ENCODE peak calls at places on chromosomes 2 and 18, in seven cellular contexts. A is CD8-positive, alpha-beta T cell; V is dorsolateral prefrontal cortex; N is sigmoid colon; I is testis; Z is thoracic aorta; T is OCI-LY7. X is an unnamed sample.

GRCh38 chr2:28269019-28269784 is 123.5 kb upstream of the FOSL2 start:
- DNase-seq in T (no peak), I (peak; percentile 49), Z (no peak), V (no peak), A (no peak), N (no peak), X (no peak)

GRCh38 chr2:25692737-25693445 is 19.5 kb upstream of the DTNB start:
- DNase-seq in N (no peak), T (no peak), Z (no peak), I (no peak), V (peak; percentile 1), A (no peak), X (no peak)

GRCh38 chr18:51110073-51110797 is 80.2 kb downstream of the SMAD4 start:
- DNase-seq in T (peak; percentile 49), V (peak; percentile 66), A (peak; percentile 54), I (peak; percentile 64), Z (no peak), N (peak; percentile 73), X (peak; percentile 75)

GRCh38 chr2:143948710-143949109 is 571.2 kb downstream of the ZEB2 start:
- DNase-seq in A (no peak), I (no peak), T (no peak), V (no peak), Z (no peak), N (no peak), X (no peak)

GRCh38 chr18:59927246-59927825 is 27.5 kb downstream of the PMAIP1 start:
- DNase-seq in Z (no peak), V (no peak), N (no peak), T (no peak), A (no peak), I (no peak), X (no peak)

GRCh38 chr2:151918308-151918707 is 90.1 kb upstream of the ARL5A start:
- DNase-seq in I (no peak), V (no peak), A (no peak), N (no peak), Z (no peak), T (no peak), X (no peak)

GRCh38 chr2:60794271-60794863 is 38.3 kb downstream of the PAPOLG start:
- DNase-seq in A (no peak), V (no peak), I (no peak), N (no peak), Z (no peak), T (peak; percentile 64), X (no peak)

GRCh38 chr2:176729706-176730569 is 460.7 kb downstream of the MTX2 start:
- DNase-seq in A (no peak), I (peak; percentile 16), T (no peak), N (no peak), Z (peak; percentile 4), V (no peak), X (no peak)

GRCh38 chr2:182020319-182021055 is 34.8 kb downstream of the PPP1R1C start:
- DNase-seq in Z (no peak), A (no peak), I (no peak), V (no peak), T (no peak), N (no peak), X (no peak)

GRCh38 chr18:32276256-32276655 is 86.4 kb downstream of the MEP1B start:
- DNase-seq in V (no peak), A (no peak), I (no peak), Z (no peak), T (no peak), N (no peak), X (no peak)

GRCh38 chr2:195657634-195658540 is 861 bp downstream of the SLC39A10 start:
- DNase-seq in A (peak; percentile 43), I (peak; percentile 90), N (peak; percentile 88), T (peak; percentile 87), V (peak; percentile 56), Z (peak; percentile 8), X (peak; percentile 54)

GRCh38 chr2:63669596-63669995 is 80.8 kb downstream of the MDH1 start:
- DNase-seq in A (no peak), N (no peak), Z (no peak), I (no peak), T (no peak), V (no peak), X (no peak)

GRCh38 chr2:48589170-48589767 is 28.4 kb upstream of the GTF2A1L start:
- DNase-seq in Z (no peak), N (no peak), V (peak; percentile 60), A (no peak), T (peak; percentile 7), I (peak; percentile 44), X (peak; percentile 71)

GRCh38 chr2:181998045-181998444 is 12.4 kb downstream of the PPP1R1C start:
- DNase-seq in V (no peak), T (no peak), N (no peak), A (no peak), I (no peak), Z (no peak), X (no peak)

GRCh38 chr2:12605366-12605765 is 111.4 kb upstream of the TRIB2 start:
- DNase-seq in A (no peak), I (no peak), Z (no peak), N (no peak), V (no peak), T (no peak), X (no peak)

GRCh38 chr2:68463287-68463877 is 3.7 kb downstream of the FBXO48 start:
- DNase-seq in V (no peak), Z (no peak), N (no peak), A (no peak), T (peak; percentile 73), I (no peak), X (no peak)

DNA sequence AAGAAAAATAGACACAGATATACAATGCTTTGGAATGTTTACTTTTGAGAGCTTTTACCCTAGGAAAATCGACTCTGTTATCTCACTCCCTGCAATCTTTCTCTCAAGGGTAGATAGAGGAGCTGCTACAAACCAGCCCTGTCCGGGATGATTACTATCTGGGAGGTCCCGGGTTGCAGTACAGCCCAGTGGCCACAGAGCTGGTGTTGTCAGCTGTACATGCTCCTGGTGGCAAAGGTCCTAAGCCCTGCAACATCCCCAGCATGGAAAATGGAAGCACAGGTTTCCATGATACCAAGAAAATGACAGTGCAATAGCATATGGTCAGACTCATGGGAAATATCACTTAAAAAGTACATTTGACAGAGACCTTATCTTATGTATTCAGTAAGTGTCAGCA is 570.5 kb upstream of the SOX11 start:
- DNase-seq in I (no peak), T (no peak), N (no peak), Z (no peak), A (no peak), V (no peak), X (peak; percentile 43)
- TF ChIP-seq CTCF in I (no peak), T (no peak), N (no peak), Z (no peak), A (no peak), V (no peak), X (peak; percentile 29)

DNA sequence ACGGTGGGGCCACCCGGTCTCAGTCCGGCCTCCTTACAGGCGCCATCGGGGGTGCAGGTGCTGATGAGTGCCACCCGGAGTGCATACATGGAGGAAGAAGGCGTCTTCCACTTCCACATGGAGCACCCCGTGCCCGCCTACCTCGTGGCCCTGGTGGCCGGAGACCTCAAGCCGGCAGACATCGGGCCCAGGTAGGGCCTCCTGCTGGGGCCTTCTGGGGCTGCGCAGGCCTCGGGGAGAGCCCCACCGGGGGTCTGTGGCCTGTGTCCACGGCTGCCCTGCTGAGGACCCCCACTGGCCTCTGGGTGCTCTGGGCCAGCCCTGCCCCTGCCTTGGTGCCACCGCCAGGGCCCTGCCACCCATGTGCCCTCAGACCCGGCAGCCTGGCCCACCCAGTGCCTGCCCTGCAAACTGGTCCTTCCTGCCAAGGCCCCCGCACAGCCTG is 4.8 kb downstream of the RNPEPL1 start:
- DNase-seq in T (no peak), N (peak; percentile 62), I (no peak), V (peak; percentile 15), A (no peak), Z (no peak), X (no peak)
- H3K27ac ChIP-seq in T (no peak overlapping the region), N (no peak overlapping the region), I (no peak overlapping the region), V (no peak overlapping the region), A (no peak overlapping the region), Z (no peak overlapping the region), X (no peak overlapping the region)

GRCh38 chr18:48774941-48775340 is 175.8 kb downstream of the SMAD7 start:
- DNase-seq in T (no peak), I (no peak), Z (no peak), N (no peak), V (no peak), A (no peak), X (no peak)

GRCh38 chr18:48775372-48776160 is 175.2 kb downstream of the SMAD7 start:
- DNase-seq in Z (no peak), V (no peak), A (no peak), I (no peak), T (no peak), N (no peak), X (no peak)

GRCh38 chr18:48776641-48777025 is 174.1 kb downstream of the SMAD7 start:
- DNase-seq in N (no peak), T (no peak), V (no peak), A (no peak), Z (no peak), I (no peak), X (peak; percentile 51)

GRCh38 chr18:48777026-48777736 is 173.6 kb downstream of the SMAD7 start:
- DNase-seq in V (peak; percentile 65), I (peak; percentile 55), Z (no peak), N (peak; percentile 77), A (peak; percentile 57), T (peak; percentile 68), X (peak; percentile 80)

DNA sequence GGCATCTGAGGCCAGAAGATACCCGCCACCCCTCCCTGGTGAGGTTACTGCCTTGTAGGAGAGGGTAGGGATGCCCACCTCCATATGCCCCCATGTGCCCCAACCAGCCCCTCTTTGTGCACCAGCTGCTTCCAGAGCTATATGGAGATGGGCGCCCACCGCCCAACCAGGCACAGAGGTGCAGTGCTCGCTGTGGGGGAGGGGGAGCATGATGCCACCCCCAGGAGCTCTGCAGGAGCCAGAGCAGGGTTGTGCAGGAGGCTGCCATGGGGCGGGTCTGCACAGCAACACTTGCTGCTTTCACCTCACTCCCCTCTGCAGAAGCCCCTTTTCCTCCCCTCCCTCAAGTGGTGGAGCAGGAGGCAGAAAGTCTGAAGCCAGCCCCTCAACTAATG is 174.6 kb downstream of the SMAD7 start:
- DNase-seq in A (no peak), V (no peak), T (no peak), N (no peak), I (no peak), Z (no peak), X (no peak)
- H3K4me3 ChIP-seq in A (no peak overlapping the region), V (no peak overlapping the region), T (no peak overlapping the region), N (no peak overlapping the region), I (no peak overlapping the region), Z (no peak overlapping the region), X (no peak overlapping the region)

DNA sequence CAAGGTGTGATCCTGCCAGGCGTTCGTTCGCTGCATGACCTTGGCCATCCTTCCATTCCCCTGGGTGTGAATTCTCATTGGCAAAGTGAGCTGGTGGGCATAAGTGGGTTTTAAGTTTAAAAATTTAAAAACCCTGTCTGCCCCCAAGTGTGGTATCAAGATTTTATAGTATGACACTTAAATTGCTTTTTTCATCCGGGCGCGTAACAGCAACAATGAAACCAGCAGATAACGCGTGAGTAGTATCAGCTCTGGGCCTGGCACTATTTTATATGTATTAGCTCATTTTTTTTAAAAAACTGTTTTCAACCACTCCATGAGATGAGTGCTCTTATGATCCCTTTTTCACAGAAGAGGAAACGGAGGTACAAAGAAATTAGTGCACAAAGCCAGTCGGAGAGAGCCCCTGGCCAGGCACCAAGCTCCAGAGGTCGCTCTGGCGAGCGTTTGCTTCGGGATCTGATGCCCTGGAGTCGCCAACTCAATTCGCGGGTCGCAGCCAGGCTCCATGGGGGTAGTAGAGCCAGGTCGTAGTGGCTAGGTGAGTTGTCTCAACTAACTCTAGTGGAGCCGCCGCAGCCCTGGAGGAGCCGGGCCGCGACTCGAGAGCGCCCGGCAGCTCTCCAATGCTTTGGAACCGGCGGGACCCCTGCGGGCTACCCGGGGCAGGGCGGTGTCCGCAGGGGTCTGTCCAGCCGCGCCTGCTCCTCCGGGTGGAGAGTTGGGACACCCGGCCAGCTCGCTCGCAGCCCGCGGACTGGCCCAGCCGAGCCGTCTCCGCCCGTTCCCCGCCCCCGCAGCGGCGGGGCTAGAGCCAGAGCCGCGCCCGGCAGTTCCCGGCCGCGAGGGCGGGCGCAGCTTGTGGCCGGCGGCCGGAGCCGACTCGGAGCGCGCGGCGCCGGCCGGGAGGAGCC is at the start of gene IL1R1:
- DNase-seq in I (peak; percentile 81), A (no peak), T (no peak), V (no peak), N (peak; percentile 90), Z (no peak), X (no peak)
- TF ChIP-seq CTCF in I (no peak), A (no peak), T (no peak), V (no peak), N (no peak), Z (no peak), X (no peak)